ENCODE peak calls at places on chromosomes 3 and 15, in four cellular contexts. One of them, this sample, is unnamed.

GRCh38 chr3:138348950-138349739 is 766 bp downstream of the MRAS start:
- DNase-seq in A549: peak; percentile 22
- DNase-seq in HepG2: peak; percentile 29
- DNase-seq in H1: peak; percentile 61
- DNase-seq in this sample: no peak

GRCh38 chr15:63877713-63878271 is 44.0 kb upstream of the HERC1 start:
- DNase-seq in A549: no peak
- DNase-seq in HepG2: no peak
- DNase-seq in H1: no peak
- DNase-seq in this sample: no peak

GRCh38 chr3:88180398-88180999 is 30.7 kb downstream of the C3orf38 start:
- DNase-seq in A549: peak; percentile 11
- DNase-seq in HepG2: no peak
- DNase-seq in H1: no peak
- DNase-seq in this sample: no peak

GRCh38 chr3:42661593-42662022 is 8.1 kb downstream of the ZBTB47 start:
- DNase-seq in A549: no peak
- DNase-seq in HepG2: no peak
- DNase-seq in H1: no peak
- DNase-seq in this sample: no peak

GRCh38 chr3:119681279-119681678 is 4.1 kb upstream of the COX17 start:
- DNase-seq in A549: peak; percentile 27
- DNase-seq in HepG2: peak; percentile 15
- DNase-seq in H1: no peak
- DNase-seq in this sample: no peak

GRCh38 chr3:171932153-171932567 is 89.0 kb downstream of the TMEM212 start:
- DNase-seq in A549: no peak
- DNase-seq in HepG2: peak; percentile 27
- DNase-seq in H1: no peak
- DNase-seq in this sample: peak; percentile 51

GRCh38 chr15:31483924-31484368 is 157.3 kb downstream of the KLF13 start:
- DNase-seq in A549: no peak
- DNase-seq in HepG2: no peak
- DNase-seq in H1: peak; percentile 57
- DNase-seq in this sample: no peak

GRCh38 chr3:143604849-143605660 is 243.2 kb downstream of the SLC9A9 start:
- DNase-seq in A549: no peak
- DNase-seq in HepG2: no peak
- DNase-seq in H1: no peak
- DNase-seq in this sample: no peak

GRCh38 chr3:106728315-106728821 is 648.9 kb upstream of the CCDC54 start:
- DNase-seq in A549: peak; percentile 9
- DNase-seq in HepG2: no peak
- DNase-seq in H1: no peak
- DNase-seq in this sample: no peak

GRCh38 chr3:28386049-28386448 is 37.4 kb upstream of the AZI2 start:
- DNase-seq in A549: no peak
- DNase-seq in HepG2: no peak
- DNase-seq in H1: no peak
- DNase-seq in this sample: no peak

GRCh38 chr3:76222115-76222652 is 436.8 kb upstream of the ZNF717 start:
- DNase-seq in A549: no peak
- DNase-seq in HepG2: no peak
- DNase-seq in H1: no peak
- DNase-seq in this sample: no peak

GRCh38 chr3:179436517-179436916 is 14.8 kb downstream of the GNB4 start:
- DNase-seq in A549: no peak
- DNase-seq in HepG2: no peak
- DNase-seq in H1: no peak
- DNase-seq in this sample: no peak

GRCh38 chr15:85582719-85583089 is 202.3 kb downstream of the AKAP13 start:
- DNase-seq in A549: no peak
- DNase-seq in HepG2: no peak
- DNase-seq in H1: no peak
- DNase-seq in this sample: peak; percentile 53

GRCh38 chr3:9226326-9226725 is 23.1 kb downstream of the SRGAP3 start:
- DNase-seq in A549: no peak
- DNase-seq in HepG2: no peak
- DNase-seq in H1: no peak
- DNase-seq in this sample: no peak

GRCh38 chr3:56115698-56116097 is 352.6 kb downstream of the ERC2 start:
- DNase-seq in A549: no peak
- DNase-seq in HepG2: no peak
- DNase-seq in H1: peak; percentile 61
- DNase-seq in this sample: no peak

GRCh38 chr3:10552631-10552943 is 47.2 kb upstream of the ATP2B2 start:
- DNase-seq in A549: no peak
- DNase-seq in HepG2: no peak
- DNase-seq in H1: peak; percentile 16
- DNase-seq in this sample: no peak

GRCh38 chr15:38378162-38378560 is 75.8 kb upstream of the FAM98B start:
- DNase-seq in A549: no peak
- DNase-seq in HepG2: no peak
- DNase-seq in H1: no peak
- DNase-seq in this sample: no peak

GRCh38 chr3:73530030-73530411 is 94.7 kb downstream of the PDZRN3 start:
- DNase-seq in A549: no peak
- DNase-seq in HepG2: no peak
- DNase-seq in H1: no peak
- DNase-seq in this sample: no peak

GRCh38 chr15:95327661-95328060 is 1002.8 kb upstream of the NR2F2 start:
- DNase-seq in A549: no peak
- DNase-seq in HepG2: no peak
- DNase-seq in H1: no peak
- DNase-seq in this sample: no peak

GRCh38 chr3:71035314-71035713 is 548.2 kb downstream of the FOXP1 start:
- DNase-seq in A549: no peak
- DNase-seq in HepG2: no peak
- DNase-seq in H1: no peak
- DNase-seq in this sample: no peak

DNA sequence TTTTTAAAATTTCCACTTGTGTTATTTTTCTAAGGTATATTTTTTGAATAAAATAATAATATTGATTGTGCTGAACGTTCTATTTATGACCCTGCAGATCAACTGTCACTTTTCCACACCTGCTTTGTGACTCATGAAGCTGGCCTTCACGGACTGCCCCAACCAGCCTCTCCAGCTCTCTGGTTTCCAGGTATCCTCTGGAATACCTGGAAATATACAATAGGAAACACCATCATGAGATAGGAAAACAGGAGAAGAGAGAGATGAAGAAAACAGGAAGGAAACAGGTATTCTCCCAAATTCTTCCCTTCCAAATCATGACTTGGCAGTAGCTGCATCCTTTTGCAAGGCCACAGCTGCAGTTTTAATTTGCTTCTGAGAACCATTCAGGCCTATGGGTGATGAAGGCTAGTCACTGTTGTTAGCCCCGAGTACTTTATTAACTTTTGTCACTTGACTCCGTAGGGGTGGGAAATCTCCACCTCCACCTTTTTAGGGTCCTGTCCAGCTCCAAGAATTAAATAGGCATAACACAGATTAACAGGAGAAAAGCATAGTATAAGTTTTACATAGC is 909.2 kb downstream of the EPHA3 start:
- DNase-seq in A549: no peak
- DNase-seq in HepG2: no peak
- DNase-seq in H1: no peak
- DNase-seq in this sample: no peak
- TF ChIP-seq PHF8 in A549: no peak
- TF ChIP-seq PHF8 in HepG2: no peak
- TF ChIP-seq PHF8 in H1: no peak
- TF ChIP-seq PHF8 in this sample: no peak

GRCh38 chr15:70321106-70321809 is 223.5 kb upstream of the TLE3 start:
- DNase-seq in A549: no peak
- DNase-seq in HepG2: no peak
- DNase-seq in H1: peak; percentile 22
- DNase-seq in this sample: no peak

GRCh38 chr15:70322051-70322668 is 224.4 kb upstream of the TLE3 start:
- DNase-seq in A549: no peak
- DNase-seq in HepG2: no peak
- DNase-seq in H1: no peak
- DNase-seq in this sample: no peak

GRCh38 chr15:70323111-70323851 is 225.6 kb upstream of the TLE3 start:
- DNase-seq in A549: no peak
- DNase-seq in HepG2: no peak
- DNase-seq in H1: peak; percentile 42
- DNase-seq in this sample: no peak

GRCh38 chr15:70327328-70328136 is 229.8 kb upstream of the TLE3 start:
- DNase-seq in A549: no peak
- DNase-seq in HepG2: no peak
- DNase-seq in H1: peak; percentile 39
- DNase-seq in this sample: no peak

DNA sequence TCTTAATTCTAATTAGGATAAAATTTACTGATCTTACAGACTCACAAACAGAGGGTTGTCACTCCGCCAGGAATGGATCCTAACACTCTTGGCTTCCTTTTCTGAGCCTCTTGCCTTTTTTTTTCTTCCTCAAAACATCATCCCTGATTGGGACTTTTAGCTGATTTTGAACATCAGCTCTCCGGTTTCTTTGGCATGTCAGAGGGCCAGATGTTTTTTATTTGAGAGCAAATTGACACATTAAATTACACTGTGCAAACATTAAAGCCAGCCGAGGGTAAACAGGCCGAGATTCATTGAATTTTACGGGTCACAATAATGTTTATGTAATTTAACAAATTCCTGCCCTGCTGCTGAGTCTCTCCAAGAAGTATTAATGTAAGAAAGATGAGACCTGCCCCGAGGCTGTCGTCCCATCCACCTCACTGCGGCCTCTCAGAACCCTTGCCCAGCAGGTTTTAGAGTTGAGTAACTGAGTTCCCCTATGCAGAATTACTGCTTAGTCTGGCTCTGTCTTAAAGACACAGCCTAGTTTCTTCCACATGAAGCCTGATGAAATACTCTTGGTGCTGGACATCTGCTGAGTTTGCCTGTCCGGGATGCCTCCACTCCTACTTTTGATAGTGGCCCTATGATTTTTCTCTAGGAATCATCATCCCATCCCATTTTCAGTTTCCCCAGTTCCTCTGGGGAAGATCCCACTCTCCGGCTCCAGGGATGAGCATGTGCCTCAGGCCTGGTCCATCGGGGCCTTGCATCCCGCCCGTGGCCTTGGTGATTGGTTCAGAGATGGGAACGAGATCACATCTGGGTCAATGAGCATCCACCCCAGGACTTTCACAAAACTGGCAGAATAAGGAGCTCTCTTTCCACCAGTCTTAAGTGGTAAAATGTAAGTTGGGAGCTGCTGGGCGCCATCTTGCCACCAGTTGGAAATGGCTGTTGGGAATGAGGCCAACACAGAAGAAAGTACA is 226.6 kb upstream of the TLE3 start:
- DNase-seq in A549: no peak
- DNase-seq in HepG2: no peak
- DNase-seq in H1: peak; percentile 8
- DNase-seq in this sample: no peak
- TF ChIP-seq PHF8 in A549: no peak
- TF ChIP-seq PHF8 in HepG2: no peak
- TF ChIP-seq PHF8 in H1: no peak
- TF ChIP-seq PHF8 in this sample: no peak

GRCh38 chr15:98160236-98160635 is 199.7 kb downstream of the ARRDC4 start:
- DNase-seq in A549: no peak
- DNase-seq in HepG2: no peak
- DNase-seq in H1: no peak
- DNase-seq in this sample: no peak
- TF ChIP-seq PHF8 in A549: no peak
- TF ChIP-seq PHF8 in HepG2: no peak
- TF ChIP-seq PHF8 in H1: no peak
- TF ChIP-seq PHF8 in this sample: no peak

GRCh38 chr3:152558386-152558785 is 276.5 kb upstream of the P2RY1 start:
- DNase-seq in A549: no peak
- DNase-seq in HepG2: no peak
- DNase-seq in H1: no peak
- DNase-seq in this sample: no peak

GRCh38 chr3:152559246-152559645 is 275.7 kb upstream of the P2RY1 start:
- DNase-seq in A549: no peak
- DNase-seq in HepG2: no peak
- DNase-seq in H1: no peak
- DNase-seq in this sample: no peak

GRCh38 chr3:152554980-152555379 is 280.0 kb upstream of the P2RY1 start:
- DNase-seq in A549: no peak
- DNase-seq in HepG2: no peak
- DNase-seq in H1: no peak
- DNase-seq in this sample: no peak

GRCh38 chr3:152557302-152557999 is 277.5 kb upstream of the P2RY1 start:
- DNase-seq in A549: no peak
- DNase-seq in HepG2: no peak
- DNase-seq in H1: no peak
- DNase-seq in this sample: no peak

DNA sequence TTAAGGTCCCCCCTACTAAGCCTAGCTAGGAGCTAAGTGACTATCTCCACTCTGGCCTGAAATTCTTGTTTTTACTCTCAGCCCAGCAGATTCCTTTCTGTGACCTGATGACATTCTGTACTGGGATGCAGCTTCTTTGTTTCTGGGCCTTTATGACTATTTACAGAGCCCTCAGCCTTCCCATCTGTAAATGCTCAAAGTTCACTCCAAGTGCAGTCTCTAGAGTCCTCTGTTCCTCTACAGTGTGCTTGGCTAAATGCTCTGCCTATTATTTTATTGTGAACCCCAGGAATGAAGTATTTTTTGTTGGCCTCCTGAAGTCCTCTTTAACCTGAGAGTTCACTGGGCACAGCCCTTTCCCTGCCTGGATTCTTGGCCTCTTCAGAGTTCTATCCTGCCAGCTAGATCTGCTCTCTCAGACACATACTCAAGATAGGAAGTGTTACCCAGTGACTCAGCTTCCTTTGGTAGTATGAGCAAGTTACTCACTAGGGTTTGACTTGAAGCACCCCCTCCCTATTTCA is 278.1 kb upstream of the P2RY1 start:
- DNase-seq in A549: no peak
- DNase-seq in HepG2: peak; percentile 39
- DNase-seq in H1: no peak
- DNase-seq in this sample: no peak
- TF ChIP-seq PHF8 in A549: no peak
- TF ChIP-seq PHF8 in HepG2: no peak
- TF ChIP-seq PHF8 in H1: no peak
- TF ChIP-seq PHF8 in this sample: no peak

DNA sequence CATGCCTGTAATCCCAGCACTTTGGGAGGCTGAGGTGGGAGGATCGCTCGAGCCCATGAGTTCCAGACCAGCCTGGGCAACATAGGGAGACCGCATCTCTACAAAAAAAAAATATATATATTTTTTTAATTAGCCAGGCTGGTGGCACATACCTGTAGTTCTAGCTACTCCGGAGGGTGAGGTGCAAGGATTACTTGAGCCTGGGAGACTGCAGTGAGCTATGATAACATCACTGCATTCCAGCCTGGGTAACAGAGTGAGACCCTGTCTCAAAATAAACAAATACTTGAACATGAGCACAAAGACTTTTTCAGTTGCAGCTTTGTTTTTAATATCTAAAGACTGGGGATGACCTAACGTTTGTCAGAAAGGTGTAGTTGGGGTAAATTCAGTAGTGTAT is 31.3 kb upstream of the GATM start:
- DNase-seq in A549: no peak
- DNase-seq in HepG2: no peak
- DNase-seq in H1: no peak
- DNase-seq in this sample: no peak
- TF ChIP-seq PHF8 in A549: no peak
- TF ChIP-seq PHF8 in HepG2: no peak
- TF ChIP-seq PHF8 in H1: no peak
- TF ChIP-seq PHF8 in this sample: no peak

This sample was measured in K562.